ENCODE peak calls at places on chromosomes 4 and X, in nine cellular contexts. T is neural progenitor cell, D is GM23338, P is Peyer's patch, N is mucosa of descending colon, S is heart right ventricle, M is lung, U is PC-3, F is Caco-2. A is an unnamed sample.

GRCh38 chr4:178481564-178481963 is 1039.3 kb upstream of the AGA start:
- DNase-seq in T (no peak), D (no peak), P (no peak), N (no peak), S (no peak), M (no peak), U (no peak), F (no peak), A (no peak)

GRCh38 chrX:21375795-21376069 is 1.5 kb downstream of the CNKSR2 start:
- DNase-seq in T (peak; percentile 64), D (peak; percentile 46), P (no peak), N (no peak), S (no peak), M (no peak), U (no peak), F (no peak), A (peak; percentile 48)

GRCh38 chrX:121258545-121258944 is 211.1 kb downstream of the GLUD2 start:
- DNase-seq in T (no peak), D (no peak), P (no peak), N (no peak), S (no peak), M (no peak), U (no peak), F (no peak), A (no peak)

GRCh38 chr4:76641758-76642157 is 206.7 kb downstream of the SHROOM3 start:
- DNase-seq in T (no peak), D (no peak), P (no peak), N (no peak), S (no peak), M (no peak), U (no peak), F (no peak), A (no peak)

GRCh38 chr4:4488405-4489404 is 53.1 kb downstream of the STX18 start:
- DNase-seq in T (peak; percentile 79), D (peak; percentile 83), P (peak; percentile 91), N (peak; percentile 65), S (peak; percentile 63), M (peak; percentile 63), U (peak; percentile 76), F (peak; percentile 63), A (peak; percentile 87)

GRCh38 chr4:77827343-77827742 is 8.2 kb upstream of the CNOT6L start:
- DNase-seq in T (no peak), D (no peak), P (no peak), N (no peak), S (no peak), M (no peak), U (no peak), F (no peak), A (no peak)

GRCh38 chrX:14359316-14359715 is 170.0 kb upstream of the GLRA2 start:
- DNase-seq in T (no peak), D (no peak), P (no peak), N (no peak), S (no peak), M (no peak), U (peak; percentile 51), F (no peak), A (no peak)

GRCh38 chrX:39398215-39398972 is 597.1 kb downstream of the MID1IP1 start:
- DNase-seq in T (no peak), D (no peak), P (no peak), N (no peak), S (no peak), M (no peak), U (no peak), F (no peak), A (no peak)

GRCh38 chr4:55398461-55398860 is 2.7 kb downstream of the TMEM165 start:
- DNase-seq in T (no peak), D (no peak), P (no peak), N (no peak), S (no peak), M (no peak), U (peak; percentile 74), F (no peak), A (no peak)

GRCh38 chrX:13427441-13428054 is 107.7 kb upstream of the ATXN3L start:
- DNase-seq in T (no peak), D (no peak), P (no peak), N (no peak), S (no peak), M (no peak), U (no peak), F (no peak), A (no peak)

GRCh38 chr4:4734425-4734824 is 125.0 kb upstream of the MSX1 start:
- DNase-seq in T (no peak), D (no peak), P (no peak), N (no peak), S (no peak), M (no peak), U (no peak), F (no peak), A (no peak)

GRCh38 chrX:8731579-8732395 is at the start of gene ANOS1:
- DNase-seq in T (peak; percentile 88), D (peak; percentile 76), P (no peak), N (peak; percentile 25), S (peak; percentile 64), M (peak; percentile 80), U (peak; percentile 56), F (peak; percentile 49), A (peak; percentile 91)

GRCh38 chr4:56723831-56724230 is 42.7 kb upstream of the HOPX start:
- DNase-seq in T (no peak), D (no peak), P (no peak), N (no peak), S (no peak), M (no peak), U (no peak), F (no peak), A (no peak)

GRCh38 chr4:162245051-162245450 is 81.3 kb upstream of the FSTL5 start:
- DNase-seq in T (no peak), D (no peak), P (no peak), N (no peak), S (no peak), M (no peak), U (no peak), F (no peak), A (no peak)

GRCh38 chrX:19178402-19178801 is 56.1 kb upstream of the ADGRG2 start:
- DNase-seq in T (no peak), D (no peak), P (no peak), N (no peak), S (no peak), M (no peak), U (no peak), F (no peak), A (no peak)

GRCh38 chrX:12984629-12985303 is 9.9 kb downstream of the TMSB4X start:
- DNase-seq in T (no peak), D (no peak), P (peak; percentile 72), N (no peak), S (no peak), M (no peak), U (peak; percentile 95), F (no peak), A (no peak)

GRCh38 chr4:40672528-40673522 is 43.2 kb upstream of the RBM47 start:
- DNase-seq in T (peak; percentile 92), D (peak; percentile 69), P (peak; percentile 46), N (no peak), S (peak; percentile 10), M (peak; percentile 38), U (peak; percentile 83), F (peak; percentile 46), A (peak; percentile 76)

GRCh38 chr4:16117164-16117563 is 33.3 kb upstream of the PROM1 start:
- DNase-seq in T (no peak), D (no peak), P (no peak), N (no peak), S (no peak), M (no peak), U (no peak), F (no peak), A (peak; percentile 24)

GRCh38 chrX:8579602-8580001 is 115.0 kb downstream of the VCX3B start:
- DNase-seq in T (peak; percentile 2), D (peak; percentile 5), P (no peak), N (no peak), S (no peak), M (peak; percentile 32), U (peak; percentile 10), F (no peak), A (no peak)

GRCh38 chr4:184473265-184473514 is 1.2 kb downstream of the IRF2 start:
- DNase-seq in T (no peak), D (no peak), P (no peak), N (no peak), S (no peak), M (no peak), U (no peak), F (no peak), A (no peak)
- H3K4me1 ChIP-seq in T (peaks cover 8% of the 10 kb centered on the region), D (peaks cover 27% of the 10 kb centered on the region), P (peaks cover 24% of the 10 kb centered on the region), N (peaks cover 17% of the 10 kb centered on the region), S (peaks cover 70% of the 10 kb centered on the region), M (peaks cover 16% of the 10 kb centered on the region), U (peaks cover 16% of the 10 kb centered on the region), F (no peaks in the 10 kb centered on the region), A (peaks cover 5% of the 10 kb centered on the region)

DNA sequence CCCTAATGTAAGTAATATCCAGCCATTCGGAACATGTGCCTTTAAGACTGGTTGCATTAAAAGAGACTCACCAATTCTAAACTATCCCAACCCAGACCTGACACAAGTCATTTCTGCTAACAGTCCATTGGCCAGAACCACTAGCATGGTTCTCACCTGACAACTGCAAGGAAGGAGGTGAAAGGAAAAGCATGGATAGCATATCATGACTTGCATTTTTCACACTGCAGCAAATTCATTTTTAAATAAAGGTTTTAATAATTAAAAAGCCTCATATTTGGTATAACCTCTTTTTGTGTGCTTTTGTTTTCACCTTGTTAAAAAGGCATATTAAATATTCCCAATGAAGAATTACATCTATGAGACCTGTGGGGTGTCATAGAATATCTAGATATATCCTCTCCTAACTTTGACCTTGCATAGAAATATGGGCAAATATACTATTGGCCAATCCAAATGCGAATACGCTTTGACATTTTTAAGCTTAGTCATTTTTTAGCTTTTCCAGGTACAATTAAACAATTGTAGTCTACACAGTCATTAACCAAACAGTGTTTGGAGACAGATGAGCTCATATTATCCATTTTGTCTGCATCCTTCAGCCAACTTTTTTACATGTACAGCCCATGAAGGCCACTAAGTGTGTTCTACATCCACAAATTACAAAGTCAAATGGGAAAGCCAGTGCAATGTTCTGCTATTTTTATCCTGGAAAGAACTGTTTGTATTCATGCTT is 295.3 kb downstream of the PDGFC start:
- DNase-seq in T (no peak), D (no peak), P (no peak), N (no peak), S (no peak), M (no peak), U (peak; percentile 54), F (no peak), A (no peak)
- H3K4me1 ChIP-seq in T (no peaks in the 10 kb centered on the region), D (peaks cover 4% of the 10 kb centered on the region), P (no peaks in the 10 kb centered on the region), N (no peaks in the 10 kb centered on the region), S (no peaks in the 10 kb centered on the region), M (no peaks in the 10 kb centered on the region), U (peaks cover 39% of the 10 kb centered on the region), F (no peaks in the 10 kb centered on the region), A (no peaks in the 10 kb centered on the region)

DNA sequence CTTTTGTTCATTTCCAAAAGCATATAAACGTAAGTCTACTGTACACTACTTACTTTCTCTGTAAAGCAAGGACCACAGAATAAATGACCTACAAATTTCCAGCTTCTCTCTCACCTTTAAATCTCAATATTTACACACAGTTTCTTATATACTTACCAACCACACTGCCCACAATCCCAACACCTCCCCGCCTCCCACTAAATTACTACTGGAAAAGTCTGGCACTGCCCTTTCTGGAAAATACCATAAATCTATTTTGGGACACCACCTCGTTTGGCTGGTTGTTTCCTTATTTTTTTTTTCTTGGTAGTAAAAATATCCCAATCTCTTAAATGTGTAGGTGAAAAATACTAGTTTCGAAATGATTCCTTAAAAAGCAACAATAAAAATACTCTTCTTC is 19.6 kb downstream of the FAT1 start:
- DNase-seq in T (no peak), D (no peak), P (no peak), N (no peak), S (no peak), M (no peak), U (no peak), F (no peak), A (no peak)
- H3K4me1 ChIP-seq in T (peaks cover 45% of the 10 kb centered on the region), D (peaks cover 32% of the 10 kb centered on the region), P (no peaks in the 10 kb centered on the region), N (peaks cover 53% of the 10 kb centered on the region), S (peaks cover 78% of the 10 kb centered on the region), M (peaks cover 8% of the 10 kb centered on the region), U (peaks cover 12% of the 10 kb centered on the region), F (peaks cover 37% of the 10 kb centered on the region), A (peaks cover 14% of the 10 kb centered on the region)

GRCh38 chr4:2813446-2814405 is 20.8 kb downstream of the SH3BP2 start:
- DNase-seq in T (no peak), D (no peak), P (peak; percentile 68), N (no peak), S (no peak), M (no peak), U (no peak), F (no peak), A (no peak)
- H3K4me1 ChIP-seq in T (peaks cover 21% of the 10 kb centered on the region), D (peaks cover 7% of the 10 kb centered on the region), P (peaks cover 21% of the 10 kb centered on the region), N (peaks cover 24% of the 10 kb centered on the region), S (peaks cover 70% of the 10 kb centered on the region), M (peaks cover 58% of the 10 kb centered on the region), U (peaks cover 4% of the 10 kb centered on the region), F (peaks cover 7% of the 10 kb centered on the region), A (no peaks in the 10 kb centered on the region)

A was measured in endodermal cell.